ENCODE peak calls at places on chromosome 19, in six cellular contexts. R is stimulated activated CD4-positive, alpha-beta T cell treated with anti-CD3 and anti-CD28 coated beads, TNF-alpha, amount 100 ng/mL, for 24 hours; Z is fibroblast of the aortic adventitia; M is GM23248; F is B cell; V is activated B cell treated with CpG ODN at 0.5 μM for 24 hours. E is an unnamed sample.

GRCh38 chr19:2574478-2574931 is 98.6 kb downstream of the GADD45B start:
- DNase-seq in R (no peak), Z (no peak), M (no peak), F (no peak), V (no peak), E (no peak)

GRCh38 chr19:1767464-1767933 is 14.2 kb downstream of the ONECUT3 start:
- DNase-seq in R (peak; percentile 37), Z (no peak), M (peak; percentile 37), F (peak; percentile 61), V (peak; percentile 74), E (peak; percentile 27)

GRCh38 chr19:17441241-17442135 is 7.0 kb downstream of the TMEM221 start:
- DNase-seq in R (no peak), Z (peak; percentile 65), M (peak; percentile 56), F (no peak), V (no peak), E (no peak)

GRCh38 chr19:46416077-46416709 is 2.8 kb upstream of the CCDC8 start:
- DNase-seq in R (no peak), Z (peak; percentile 79), M (peak; percentile 86), F (no peak), V (no peak), E (peak; percentile 98)

GRCh38 chr19:4597975-4598671 is 38.6 kb upstream of the SEMA6B start:
- DNase-seq in R (no peak), Z (no peak), M (peak; percentile 46), F (no peak), V (no peak), E (no peak)

GRCh38 chr19:29758863-29759262 is 43.8 kb upstream of the C19orf12 start:
- DNase-seq in R (no peak), Z (no peak), M (no peak), F (no peak), V (no peak), E (no peak)

GRCh38 chr19:9863759-9864158 is 28.6 kb downstream of the PIN1 start:
- DNase-seq in R (no peak), Z (no peak), M (no peak), F (no peak), V (no peak), E (no peak)

GRCh38 chr19:28569132-28570114 is 643.5 kb downstream of the UQCRFS1 start:
- DNase-seq in R (no peak), Z (no peak), M (no peak), F (no peak), V (no peak), E (no peak)

GRCh38 chr19:37045140-37045539 is 33.1 kb upstream of the ZNF420 start:
- DNase-seq in R (no peak), Z (no peak), M (no peak), F (no peak), V (no peak), E (no peak)

GRCh38 chr19:44644391-44645016 is 794 bp downstream of the PVR start:
- DNase-seq in R (no peak), Z (peak; percentile 44), M (peak; percentile 67), F (no peak), V (no peak), E (peak; percentile 39)

GRCh38 chr19:1521636-1522035 is 2.2 kb upstream of the PLK5 start:
- DNase-seq in R (no peak), Z (no peak), M (no peak), F (no peak), V (no peak), E (no peak)

GRCh38 chr19:16042533-16043085 is 33.7 kb upstream of the TPM4 start:
- DNase-seq in R (no peak), Z (peak; percentile 24), M (no peak), F (no peak), V (no peak), E (no peak)

GRCh38 chr19:1990230-1991017 is 25.1 kb downstream of the BTBD2 start:
- DNase-seq in R (no peak), Z (no peak), M (no peak), F (no peak), V (no peak), E (no peak)

GRCh38 chr19:50926144-50926543 is 14.9 kb upstream of the KLK4 start:
- DNase-seq in R (no peak), Z (no peak), M (no peak), F (no peak), V (no peak), E (no peak)

GRCh38 chr19:58569191-58569942 is 3.8 kb downstream of the MZF1 start:
- DNase-seq in R (no peak), Z (no peak), M (no peak), F (no peak), V (no peak), E (peak; percentile 1)

GRCh38 chr19:42386974-42387707 is 3.0 kb downstream of the CNFN start:
- DNase-seq in R (peak; percentile 44), Z (peak; percentile 33), M (peak; percentile 73), F (peak; percentile 74), V (peak; percentile 86), E (peak; percentile 64)

GRCh38 chr19:46975918-46976782 is 43.5 kb upstream of the NPAS1 start:
- DNase-seq in R (no peak), Z (peak; percentile 100), M (peak; percentile 98), F (no peak), V (no peak), E (peak; percentile 99)